ENCODE peak calls at places on chromosomes 2 and 18, in six cellular contexts. X is left lung, B is iPS DF 6.9, Q is keratinocyte, A is Panc1, N is H9. F is an unnamed sample.

GRCh38 chr2:235811446-235812184 is 317.8 kb downstream of the AGAP1 start:
- DNase-seq in X (no peak), B (no peak), Q (no peak), A (no peak), N (no peak), F (no peak)

GRCh38 chr18:48940854-48941531 is 9.8 kb downstream of the SMAD7 start:
- DNase-seq in X (no peak), B (no peak), Q (no peak), A (no peak), N (no peak), F (no peak)

GRCh38 chr2:219495531-219496122 is 3.1 kb upstream of the GMPPA start:
- DNase-seq in X (no peak), B (no peak), Q (no peak), A (no peak), N (peak), F (no peak)

GRCh38 chr2:18402888-18403287 is 157.6 kb downstream of the RDH14 start:
- DNase-seq in X (no peak), B (no peak), Q (no peak), A (no peak), N (no peak), F (no peak)

GRCh38 chr18:42038936-42039335 is 83.9 kb downstream of the PIK3C3 start:
- DNase-seq in X (no peak), B (no peak), Q (no peak), A (no peak), N (no peak), F (no peak)

GRCh38 chr18:57581301-57581934 is 5.1 kb downstream of the FECH start:
- DNase-seq in X (peak), B (no peak), Q (no peak), A (no peak), N (no peak), F (no peak)

GRCh38 chr2:4381773-4382172 is 678.4 kb downstream of the DCDC2C start:
- DNase-seq in X (no peak), B (peak), Q (no peak), A (no peak), N (no peak), F (no peak)

GRCh38 chr18:36130039-36130831 is 536 bp downstream of the ELP2 start:
- DNase-seq in X (no peak), B (no peak), Q (no peak), A (no peak), N (no peak), F (no peak)

GRCh38 chr2:19365126-19365525 is 6.7 kb upstream of the OSR1 start:
- DNase-seq in X (no peak), B (no peak), Q (no peak), A (no peak), N (no peak), F (no peak)

GRCh38 chr2:46202453-46202852 is 94.8 kb upstream of the EPAS1 start:
- DNase-seq in X (no peak), B (no peak), Q (no peak), A (no peak), N (no peak), F (no peak)

GRCh38 chr2:156145469-156145868 is 187.1 kb downstream of the NR4A2 start:
- DNase-seq in X (no peak), B (no peak), Q (no peak), A (no peak), N (no peak), F (no peak)

GRCh38 chr2:174325932-174326879 is 8.5 kb upstream of the SP9 start:
- DNase-seq in X (peak), B (no peak), Q (no peak), A (no peak), N (peak), F (no peak)

GRCh38 chr2:198697218-198697617 is 760.5 kb downstream of the SATB2 start:
- DNase-seq in X (no peak), B (no peak), Q (no peak), A (no peak), N (no peak), F (no peak)

GRCh38 chr2:25063876-25064660 is 22.2 kb downstream of the EFR3B start:
- DNase-seq in X (no peak), B (no peak), Q (no peak), A (no peak), N (no peak), F (no peak)

GRCh38 chr18:51007787-51008134 is 22.3 kb upstream of the SMAD4 start:
- DNase-seq in X (no peak), B (no peak), Q (no peak), A (no peak), N (no peak), F (no peak)

GRCh38 chr2:216713691-216714411 is 18.5 kb upstream of the IGFBP5 start:
- DNase-seq in X (no peak), B (no peak), Q (peak), A (no peak), N (no peak), F (peak)

GRCh38 chr2:117980783-117981676 is 32.8 kb downstream of the CCDC93 start:
- DNase-seq in X (no peak), B (no peak), Q (peak), A (no peak), N (no peak), F (peak)

GRCh38 chr18:63225434-63225833 is 94.1 kb downstream of the BCL2 start:
- DNase-seq in X (no peak), B (no peak), Q (no peak), A (no peak), N (no peak), F (no peak)

GRCh38 chr2:5725794-5726463 is 33.7 kb downstream of the SOX11 start:
- DNase-seq in X (no peak), B (peak), Q (no peak), A (no peak), N (peak), F (no peak)

GRCh38 chr2:88429929-88430328 is 22.6 kb downstream of the FOXI3 start:
- DNase-seq in X (no peak), B (no peak), Q (no peak), A (no peak), N (peak), F (no peak)

GRCh38 chr18:52869942-52870907 is 530.2 kb downstream of the DCC start:
- DNase-seq in X (no peak), B (peak), Q (no peak), A (no peak), N (peak), F (no peak)

GRCh38 chr2:109637749-109638570 is 23.8 kb downstream of the SOWAHC start:
- DNase-seq in X (no peak), B (no peak), Q (no peak), A (no peak), N (no peak), F (no peak)

GRCh38 chr2:227829337-227829736 is 15.7 kb downstream of the CCL20 start:
- DNase-seq in X (no peak), B (no peak), Q (no peak), A (no peak), N (no peak), F (no peak)

GRCh38 chr2:219457784-219458369 is 23.2 kb downstream of the SPEG start:
- DNase-seq in X (no peak), B (no peak), Q (no peak), A (no peak), N (no peak), F (peak)

GRCh38 chr18:35775887-35776286 is 194.3 kb downstream of the GALNT1 start:
- DNase-seq in X (no peak), B (no peak), Q (no peak), A (no peak), N (no peak), F (no peak)

GRCh38 chr18:80176334-80177080 is 67.4 kb downstream of the ADNP2 start:
- DNase-seq in X (no peak), B (no peak), Q (no peak), A (no peak), N (no peak), F (no peak)

GRCh38 chr2:196479350-196479749 is 160.2 kb upstream of the CCDC150 start:
- DNase-seq in X (no peak), B (no peak), Q (no peak), A (no peak), N (no peak), F (no peak)

GRCh38 chr2:21306235-21306634 is 182.5 kb downstream of the TDRD15 start:
- DNase-seq in X (no peak), B (no peak), Q (no peak), A (no peak), N (no peak), F (no peak)

GRCh38 chr2:21305581-21305980 is 181.8 kb downstream of the TDRD15 start:
- DNase-seq in X (no peak), B (no peak), Q (no peak), A (no peak), N (no peak), F (no peak)

GRCh38 chr2:21307037-21307436 is 183.3 kb downstream of the TDRD15 start:
- DNase-seq in X (no peak), B (no peak), Q (no peak), A (no peak), N (no peak), F (no peak)

GRCh38 chr2:21301871-21302433 is 178.2 kb downstream of the TDRD15 start:
- DNase-seq in X (no peak), B (no peak), Q (no peak), A (no peak), N (no peak), F (no peak)

DNA sequence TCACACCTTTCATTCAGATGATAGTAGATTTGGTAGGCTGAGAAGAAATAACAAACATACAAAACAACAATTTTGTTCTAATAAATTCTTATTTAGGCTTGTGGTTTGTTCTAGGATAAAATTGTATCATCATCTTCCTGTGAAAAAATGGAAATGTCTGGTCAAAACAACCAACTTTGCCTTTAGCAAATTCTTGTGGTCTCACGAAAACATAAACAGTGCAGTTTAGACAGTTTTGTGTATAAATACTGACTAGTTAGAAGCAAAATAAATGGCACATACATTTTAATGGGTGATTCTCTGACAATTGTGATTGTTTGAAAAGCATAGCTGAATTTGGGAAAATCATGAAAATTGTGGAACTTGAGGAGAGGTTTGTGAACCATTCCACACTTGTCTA is 180.1 kb downstream of the TDRD15 start:
- DNase-seq in X (no peak), B (no peak), Q (no peak), A (no peak), N (no peak), F (no peak)
- H3K27ac ChIP-seq in X (no peak), B (no peak), Q (no peak), A (no peak), N (no peak), F (no peak)

DNA sequence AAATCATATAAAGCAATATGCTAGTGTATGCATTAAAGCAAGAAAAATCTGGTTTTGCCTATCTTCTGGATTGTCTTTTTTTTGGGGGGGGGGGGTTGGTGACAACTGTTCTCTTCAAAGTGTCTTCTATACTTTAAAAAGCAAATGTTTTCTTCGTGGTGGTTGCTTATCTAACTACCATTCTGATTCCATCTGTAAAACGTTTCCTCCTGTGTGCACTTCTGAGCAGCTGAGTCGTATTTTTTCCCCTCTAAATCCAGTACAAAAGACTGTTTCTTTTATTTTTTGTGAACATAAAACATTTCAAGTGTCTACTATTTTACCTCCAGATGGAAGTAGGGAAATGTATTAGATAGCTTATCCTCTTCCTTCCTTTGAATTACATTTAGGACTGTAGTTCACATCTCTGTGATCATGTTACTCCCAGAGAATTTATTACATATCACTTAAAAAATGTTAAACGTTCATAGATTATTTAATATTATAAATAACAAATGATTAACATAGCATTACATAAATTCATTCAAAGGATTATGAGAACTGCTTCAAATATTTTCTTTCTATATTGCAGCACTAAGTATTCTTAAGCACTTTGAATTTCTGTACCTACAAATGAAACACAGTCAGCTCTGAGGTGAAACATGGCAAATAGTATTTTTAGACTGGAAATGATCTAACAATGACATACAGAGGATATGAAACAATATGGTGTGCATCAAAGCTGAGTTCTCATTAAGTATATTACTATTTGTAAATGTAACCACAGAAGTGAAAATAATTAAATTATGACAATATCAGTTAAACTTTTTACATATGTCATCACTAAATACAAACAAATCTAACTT is 56.4 kb downstream of the SCN3A start:
- DNase-seq in X (no peak), B (no peak), Q (no peak), A (no peak), N (no peak), F (no peak)
- H3K27ac ChIP-seq in X (no peak), B (no peak), Q (no peak), A (no peak), N (no peak), F (no peak)

GRCh38 chr2:111057721-111058120 is 63.0 kb upstream of the BCL2L11 start:
- DNase-seq in X (no peak), B (no peak), Q (no peak), A (no peak), N (no peak), F (no peak)

GRCh38 chr2:111058264-111058663 is 62.5 kb upstream of the BCL2L11 start:
- DNase-seq in X (no peak), B (no peak), Q (no peak), A (no peak), N (no peak), F (no peak)

GRCh38 chr2:111055735-111056134 is 65.0 kb upstream of the BCL2L11 start:
- DNase-seq in X (no peak), B (no peak), Q (no peak), A (no peak), N (no peak), F (no peak)

GRCh38 chr2:111054791-111055627 is 65.7 kb upstream of the BCL2L11 start:
- DNase-seq in X (no peak), B (no peak), Q (no peak), A (no peak), N (no peak), F (no peak)

DNA sequence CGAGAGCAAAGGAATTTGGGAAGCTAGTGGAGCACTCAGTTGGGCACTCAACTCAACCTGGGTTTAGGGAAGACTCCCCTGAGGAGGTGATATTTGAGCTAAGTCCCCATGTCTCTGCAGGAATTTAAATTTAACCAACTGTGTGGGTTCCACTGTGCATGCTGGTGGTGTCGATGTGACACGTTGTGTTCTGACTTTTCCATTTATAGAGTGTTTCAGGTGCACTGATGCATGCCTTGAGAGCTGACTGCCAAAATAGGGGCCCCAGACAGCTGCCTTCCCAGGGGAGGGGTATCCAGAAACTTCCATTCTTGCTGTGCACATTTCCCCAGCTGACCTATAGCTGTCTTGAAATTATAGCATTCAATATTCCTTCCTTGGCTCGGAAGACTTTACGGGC is 63.7 kb upstream of the BCL2L11 start:
- DNase-seq in X (no peak), B (no peak), Q (no peak), A (no peak), N (no peak), F (no peak)
- H3K27ac ChIP-seq in X (no peak), B (no peak), Q (no peak), A (no peak), N (no peak), F (no peak)

GRCh38 chr2:26782876-26783704 is 2.8 kb upstream of the CENPA start:
- DNase-seq in X (no peak), B (no peak), Q (no peak), A (no peak), N (no peak), F (no peak)

GRCh38 chr2:26785431-26786206 is at the start of gene CENPA:
- DNase-seq in X (peak), B (peak), Q (peak), A (peak), N (peak), F (peak)

GRCh38 chr2:26784570-26785234 is 1.2 kb upstream of the CENPA start:
- DNase-seq in X (no peak), B (no peak), Q (no peak), A (no peak), N (no peak), F (no peak)

GRCh38 chr2:26786207-26787023 is 559 bp downstream of the CENPA start:
- DNase-seq in X (no peak), B (no peak), Q (no peak), A (no peak), N (no peak), F (no peak)
- H3K27ac ChIP-seq in X (no peak), B (no peak), Q (peak), A (peak), N (no peak), F (no peak)